ENCODE peak calls at places on chromosomes 6 and 20, in seven cellular contexts. One of them, this sample, is unnamed.

GRCh38 chr20:12573428-12573827 is 435.3 kb upstream of the SPTLC3 start:
- DNase-seq in fibroblast of lung: no peak
- DNase-seq in A549: no peak
- DNase-seq in PC-9: no peak
- DNase-seq in K562: no peak
- DNase-seq in foreskin fibroblast: no peak
- DNase-seq in GM20000: no peak
- DNase-seq in this sample: no peak

GRCh38 chr6:34135541-34135940 is 10.3 kb downstream of the GRM4 start:
- DNase-seq in A549: no peak
- DNase-seq in GM20000: no peak
- DNase-seq in PC-9: no peak
- DNase-seq in K562: no peak
- DNase-seq in foreskin fibroblast: no peak
- DNase-seq in fibroblast of lung: no peak
- DNase-seq in this sample: no peak

GRCh38 chr20:47099749-47100515 is 205.3 kb downstream of the EYA2 start:
- DNase-seq in K562: no peak
- DNase-seq in foreskin fibroblast: no peak
- DNase-seq in fibroblast of lung: no peak
- DNase-seq in PC-9: peak
- DNase-seq in GM20000: no peak
- DNase-seq in A549: no peak
- DNase-seq in this sample: no peak

GRCh38 chr6:161508341-161508740 is 234.5 kb upstream of the AGPAT4 start:
- DNase-seq in GM20000: no peak
- DNase-seq in A549: no peak
- DNase-seq in foreskin fibroblast: no peak
- DNase-seq in PC-9: no peak
- DNase-seq in K562: no peak
- DNase-seq in fibroblast of lung: no peak
- DNase-seq in this sample: no peak

GRCh38 chr20:35552914-35553313 is 11.0 kb downstream of the ERGIC3 start:
- DNase-seq in GM20000: no peak
- DNase-seq in foreskin fibroblast: no peak
- DNase-seq in A549: no peak
- DNase-seq in PC-9: no peak
- DNase-seq in K562: no peak
- DNase-seq in fibroblast of lung: no peak
- DNase-seq in this sample: no peak

GRCh38 chr6:71072508-71072907 is 115.6 kb upstream of the B3GAT2 start:
- DNase-seq in PC-9: no peak
- DNase-seq in K562: no peak
- DNase-seq in fibroblast of lung: peak
- DNase-seq in A549: no peak
- DNase-seq in foreskin fibroblast: peak
- DNase-seq in GM20000: no peak
- DNase-seq in this sample: no peak

GRCh38 chr6:110097443-110097842 is 82.0 kb downstream of the WASF1 start:
- DNase-seq in A549: no peak
- DNase-seq in PC-9: no peak
- DNase-seq in foreskin fibroblast: no peak
- DNase-seq in fibroblast of lung: no peak
- DNase-seq in GM20000: no peak
- DNase-seq in K562: no peak
- DNase-seq in this sample: no peak

GRCh38 chr6:90403489-90404381 is 107.1 kb upstream of the BACH2 start:
- DNase-seq in GM20000: no peak
- DNase-seq in A549: no peak
- DNase-seq in fibroblast of lung: peak
- DNase-seq in foreskin fibroblast: peak
- DNase-seq in PC-9: peak
- DNase-seq in K562: peak
- DNase-seq in this sample: no peak

GRCh38 chr6:36717231-36717825 is 19.7 kb downstream of the RAB44 start:
- DNase-seq in A549: no peak
- DNase-seq in foreskin fibroblast: no peak
- DNase-seq in K562: no peak
- DNase-seq in fibroblast of lung: no peak
- DNase-seq in PC-9: no peak
- DNase-seq in GM20000: no peak
- DNase-seq in this sample: no peak

GRCh38 chr6:41546866-41547798 is 951 bp downstream of the FOXP4 start:
- DNase-seq in GM20000: peak
- DNase-seq in K562: peak
- DNase-seq in fibroblast of lung: peak
- DNase-seq in PC-9: no peak
- DNase-seq in foreskin fibroblast: peak
- DNase-seq in A549: peak
- DNase-seq in this sample: no peak

GRCh38 chr20:9590189-9590588 is 75.8 kb downstream of the LAMP5 start:
- DNase-seq in GM20000: no peak
- DNase-seq in PC-9: peak
- DNase-seq in fibroblast of lung: peak
- DNase-seq in K562: no peak
- DNase-seq in A549: no peak
- DNase-seq in foreskin fibroblast: peak
- DNase-seq in this sample: no peak

GRCh38 chr20:50980071-50980681 is 21.6 kb downstream of the MOCS3 start:
- DNase-seq in foreskin fibroblast: peak
- DNase-seq in GM20000: no peak
- DNase-seq in fibroblast of lung: peak
- DNase-seq in K562: no peak
- DNase-seq in PC-9: peak
- DNase-seq in A549: peak
- DNase-seq in this sample: no peak

GRCh38 chr20:50120935-50121693 is 8.2 kb upstream of the UBE2V1 start:
- DNase-seq in GM20000: peak
- DNase-seq in K562: no peak
- DNase-seq in PC-9: peak
- DNase-seq in foreskin fibroblast: peak
- DNase-seq in A549: peak
- DNase-seq in fibroblast of lung: peak
- DNase-seq in this sample: no peak

GRCh38 chr6:31896493-31896855 is 1.0 kb downstream of the EHMT2 start:
- DNase-seq in foreskin fibroblast: no peak
- DNase-seq in fibroblast of lung: no peak
- DNase-seq in PC-9: no peak
- DNase-seq in A549: no peak
- DNase-seq in K562: no peak
- DNase-seq in GM20000: no peak
- DNase-seq in this sample: no peak
- TF ChIP-seq CTCF in foreskin fibroblast: no peak
- TF ChIP-seq CTCF in fibroblast of lung: no peak
- TF ChIP-seq CTCF in PC-9: no peak
- TF ChIP-seq CTCF in A549: no peak
- TF ChIP-seq CTCF in K562: no peak
- TF ChIP-seq CTCF in GM20000: no peak
- TF ChIP-seq CTCF in this sample: no peak

DNA sequence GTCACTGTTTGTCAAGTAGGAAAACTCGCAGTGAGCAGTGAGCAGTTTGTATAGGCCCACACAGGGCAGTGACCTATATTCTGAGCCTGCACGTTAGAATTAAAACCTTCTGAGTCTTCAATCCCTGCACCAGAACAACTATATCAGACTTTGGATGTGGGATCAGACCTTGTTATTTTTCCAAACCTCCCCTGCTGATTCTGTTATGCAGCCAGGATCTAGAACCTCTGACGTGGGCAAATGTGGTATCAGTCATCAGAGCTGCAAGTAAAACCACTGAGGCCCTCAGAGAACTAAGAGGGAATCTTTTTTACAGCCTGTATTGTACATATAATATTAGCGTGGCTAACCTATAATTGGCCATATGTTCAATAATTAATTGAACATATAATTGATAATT is 32.0 kb upstream of the AKAP7 start:
- DNase-seq in K562: no peak
- DNase-seq in foreskin fibroblast: no peak
- DNase-seq in GM20000: no peak
- DNase-seq in fibroblast of lung: peak
- DNase-seq in A549: no peak
- DNase-seq in PC-9: no peak
- DNase-seq in this sample: no peak
- TF ChIP-seq CTCF in K562: no peak
- TF ChIP-seq CTCF in foreskin fibroblast: no peak
- TF ChIP-seq CTCF in GM20000: no peak
- TF ChIP-seq CTCF in fibroblast of lung: no peak
- TF ChIP-seq CTCF in A549: no peak
- TF ChIP-seq CTCF in PC-9: no peak
- TF ChIP-seq CTCF in this sample: no peak

DNA sequence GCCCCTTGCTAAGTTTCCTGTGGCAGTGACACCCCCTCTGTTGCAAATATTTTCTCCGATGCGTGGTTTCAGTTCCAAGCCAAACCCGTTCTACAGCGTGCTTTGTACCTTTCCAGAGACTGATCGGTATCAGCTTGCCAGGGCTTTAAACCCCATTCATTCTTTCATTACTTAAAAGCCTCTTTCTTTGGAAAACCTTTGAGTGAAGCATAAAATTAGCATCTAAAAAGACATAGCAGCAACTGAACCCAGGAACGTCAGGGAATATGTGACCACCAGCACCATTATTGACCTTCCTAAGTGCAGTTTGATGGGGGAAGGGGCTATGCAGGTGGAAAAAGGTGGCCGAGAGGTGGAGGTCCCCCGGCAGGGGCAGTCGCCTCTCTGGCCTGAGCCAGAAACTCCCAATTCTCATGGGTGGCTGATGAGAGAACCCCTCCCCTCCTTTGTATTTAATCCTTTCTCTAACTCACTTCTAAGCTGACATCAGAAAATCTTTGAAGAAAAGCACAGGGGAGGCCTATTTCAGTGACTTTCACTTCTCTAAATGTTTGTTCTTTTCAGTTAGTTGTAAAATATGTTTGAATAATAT is 89.4 kb downstream of the RSPH3 start:
- DNase-seq in GM20000: peak
- DNase-seq in fibroblast of lung: peak
- DNase-seq in foreskin fibroblast: no peak
- DNase-seq in A549: no peak
- DNase-seq in PC-9: peak
- DNase-seq in K562: no peak
- DNase-seq in this sample: no peak
- TF ChIP-seq CTCF in GM20000: no peak
- TF ChIP-seq CTCF in fibroblast of lung: no peak
- TF ChIP-seq CTCF in foreskin fibroblast: no peak
- TF ChIP-seq CTCF in A549: no peak
- TF ChIP-seq CTCF in PC-9: no peak
- TF ChIP-seq CTCF in K562: no peak
- TF ChIP-seq CTCF in this sample: no peak

GRCh38 chr20:6560978-6561377 is 206.5 kb upstream of the BMP2 start:
- DNase-seq in PC-9: no peak
- DNase-seq in foreskin fibroblast: no peak
- DNase-seq in fibroblast of lung: no peak
- DNase-seq in K562: no peak
- DNase-seq in A549: no peak
- DNase-seq in GM20000: no peak
- DNase-seq in this sample: no peak

GRCh38 chr20:6559791-6560190 is 207.7 kb upstream of the BMP2 start:
- DNase-seq in foreskin fibroblast: no peak
- DNase-seq in A549: no peak
- DNase-seq in K562: no peak
- DNase-seq in GM20000: no peak
- DNase-seq in PC-9: no peak
- DNase-seq in fibroblast of lung: no peak
- DNase-seq in this sample: no peak

GRCh38 chr20:6562111-6562510 is 205.4 kb upstream of the BMP2 start:
- DNase-seq in foreskin fibroblast: peak
- DNase-seq in PC-9: no peak
- DNase-seq in K562: no peak
- DNase-seq in fibroblast of lung: peak
- DNase-seq in A549: no peak
- DNase-seq in GM20000: no peak
- DNase-seq in this sample: no peak

GRCh38 chr20:6558361-6558760 is 209.1 kb upstream of the BMP2 start:
- DNase-seq in foreskin fibroblast: no peak
- DNase-seq in fibroblast of lung: no peak
- DNase-seq in PC-9: no peak
- DNase-seq in K562: no peak
- DNase-seq in GM20000: no peak
- DNase-seq in A549: no peak
- DNase-seq in this sample: no peak
- TF ChIP-seq CTCF in foreskin fibroblast: no peak
- TF ChIP-seq CTCF in fibroblast of lung: peak
- TF ChIP-seq CTCF in PC-9: no peak
- TF ChIP-seq CTCF in K562: no peak
- TF ChIP-seq CTCF in GM20000: no peak
- TF ChIP-seq CTCF in A549: no peak
- TF ChIP-seq CTCF in this sample: no peak

DNA sequence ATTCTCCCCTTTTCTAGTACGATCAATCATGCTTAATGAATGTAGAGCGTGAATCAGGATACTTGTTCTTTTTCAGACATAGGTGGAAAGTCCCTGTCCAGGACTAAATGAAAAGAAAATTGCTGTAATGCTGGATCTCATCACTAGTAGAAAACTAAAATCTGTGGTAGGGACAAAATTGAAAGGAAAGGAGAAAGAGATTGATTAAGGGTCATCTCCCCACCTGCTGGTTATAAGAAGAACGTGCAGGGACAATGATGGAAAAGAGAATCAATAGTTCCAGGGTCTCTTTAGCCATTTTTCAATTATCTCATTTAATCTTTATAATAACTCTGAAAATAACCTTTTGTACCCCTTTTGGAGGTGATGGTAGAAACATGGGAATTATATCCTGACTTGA is 18.7 kb upstream of the HLA-DRB1 start:
- DNase-seq in K562: no peak
- DNase-seq in GM20000: no peak
- DNase-seq in foreskin fibroblast: no peak
- DNase-seq in A549: no peak
- DNase-seq in fibroblast of lung: no peak
- DNase-seq in PC-9: no peak
- DNase-seq in this sample: no peak
- TF ChIP-seq CTCF in K562: no peak
- TF ChIP-seq CTCF in GM20000: no peak
- TF ChIP-seq CTCF in foreskin fibroblast: no peak
- TF ChIP-seq CTCF in A549: no peak
- TF ChIP-seq CTCF in fibroblast of lung: no peak
- TF ChIP-seq CTCF in PC-9: no peak
- TF ChIP-seq CTCF in this sample: peak

GRCh38 chr6:85537055-85537494 is 56.6 kb downstream of the SNX14 start:
- DNase-seq in GM20000: peak
- DNase-seq in K562: no peak
- DNase-seq in foreskin fibroblast: peak
- DNase-seq in fibroblast of lung: no peak
- DNase-seq in A549: no peak
- DNase-seq in PC-9: no peak
- DNase-seq in this sample: no peak
- TF ChIP-seq CTCF in GM20000: no peak
- TF ChIP-seq CTCF in K562: peak
- TF ChIP-seq CTCF in foreskin fibroblast: peak
- TF ChIP-seq CTCF in fibroblast of lung: peak
- TF ChIP-seq CTCF in A549: peak
- TF ChIP-seq CTCF in PC-9: peak
- TF ChIP-seq CTCF in this sample: peak

This sample was measured in type B pancreatic cell.